ENCODE peak calls at places on chromosomes 5 and 9, in ten cellular contexts. One of them, this sample, is unnamed.
A peak's percentile ranks its signal among the peaks of the same experiment; 100 is the strongest.

GRCh38 chr5:66717455-66718373 is 121.5 kb downstream of the MAST4 start:
- DNase-seq in stimulated activated CD4-positive, alpha-beta T cell treated with anti-CD3 and anti-CD28 coated beads, Interleukin-1b, Interleukin-23, amount 100 ng/mL, for 4 hours: no peak
- DNase-seq in RWPE1: no peak
- DNase-seq in NCI-H1092 treated with DMSO at 0.1 percent for 48 hours: no peak
- DNase-seq in WTC11: no peak
- DNase-seq in left ventricle myocardium inferior: peak; percentile 24
- DNase-seq in CD4-positive, alpha-beta T cell: no peak
- DNase-seq in stimulated activated CD8-positive, alpha-beta memory T cell treated with anti-CD3 and anti-CD28 coated beads, Interleukin-4, amount 100 ng/mL, for 1 hour: no peak
- DNase-seq in DMS153: peak; percentile 23
- DNase-seq in NCI-H460: no peak
- DNase-seq in this sample: no peak

GRCh38 chr9:5553211-5553610 is 42.9 kb downstream of the PDCD1LG2 start:
- DNase-seq in stimulated activated CD4-positive, alpha-beta T cell treated with anti-CD3 and anti-CD28 coated beads, Interleukin-1b, Interleukin-23, amount 100 ng/mL, for 4 hours: no peak
- DNase-seq in RWPE1: no peak
- DNase-seq in NCI-H1092 treated with DMSO at 0.1 percent for 48 hours: no peak
- DNase-seq in WTC11: no peak
- DNase-seq in left ventricle myocardium inferior: no peak
- DNase-seq in CD4-positive, alpha-beta T cell: no peak
- DNase-seq in stimulated activated CD8-positive, alpha-beta memory T cell treated with anti-CD3 and anti-CD28 coated beads, Interleukin-4, amount 100 ng/mL, for 1 hour: no peak
- DNase-seq in DMS153: no peak
- DNase-seq in NCI-H460: no peak
- DNase-seq in this sample: peak; percentile 72

GRCh38 chr9:35690447-35691324 is 961 bp upstream of the TPM2 start:
- DNase-seq in stimulated activated CD4-positive, alpha-beta T cell treated with anti-CD3 and anti-CD28 coated beads, Interleukin-1b, Interleukin-23, amount 100 ng/mL, for 4 hours: no peak
- DNase-seq in RWPE1: peak; percentile 63
- DNase-seq in NCI-H1092 treated with DMSO at 0.1 percent for 48 hours: peak; percentile 28
- DNase-seq in WTC11: peak; percentile 64
- DNase-seq in left ventricle myocardium inferior: peak; percentile 87
- DNase-seq in CD4-positive, alpha-beta T cell: no peak
- DNase-seq in stimulated activated CD8-positive, alpha-beta memory T cell treated with anti-CD3 and anti-CD28 coated beads, Interleukin-4, amount 100 ng/mL, for 1 hour: peak; percentile 4
- DNase-seq in DMS153: no peak
- DNase-seq in NCI-H460: no peak
- DNase-seq in this sample: no peak

GRCh38 chr5:34487956-34488355 is 168.2 kb upstream of the RAI14 start:
- DNase-seq in stimulated activated CD4-positive, alpha-beta T cell treated with anti-CD3 and anti-CD28 coated beads, Interleukin-1b, Interleukin-23, amount 100 ng/mL, for 4 hours: no peak
- DNase-seq in RWPE1: no peak
- DNase-seq in NCI-H1092 treated with DMSO at 0.1 percent for 48 hours: no peak
- DNase-seq in WTC11: no peak
- DNase-seq in left ventricle myocardium inferior: no peak
- DNase-seq in CD4-positive, alpha-beta T cell: no peak
- DNase-seq in stimulated activated CD8-positive, alpha-beta memory T cell treated with anti-CD3 and anti-CD28 coated beads, Interleukin-4, amount 100 ng/mL, for 1 hour: no peak
- DNase-seq in DMS153: no peak
- DNase-seq in NCI-H460: no peak
- DNase-seq in this sample: no peak

GRCh38 chr9:137031904-137032639 is at the start of gene FUT7:
- DNase-seq in stimulated activated CD4-positive, alpha-beta T cell treated with anti-CD3 and anti-CD28 coated beads, Interleukin-1b, Interleukin-23, amount 100 ng/mL, for 4 hours: no peak
- DNase-seq in RWPE1: no peak
- DNase-seq in NCI-H1092 treated with DMSO at 0.1 percent for 48 hours: no peak
- DNase-seq in WTC11: no peak
- DNase-seq in left ventricle myocardium inferior: no peak
- DNase-seq in CD4-positive, alpha-beta T cell: no peak
- DNase-seq in stimulated activated CD8-positive, alpha-beta memory T cell treated with anti-CD3 and anti-CD28 coated beads, Interleukin-4, amount 100 ng/mL, for 1 hour: no peak
- DNase-seq in DMS153: no peak
- DNase-seq in NCI-H460: no peak
- DNase-seq in this sample: no peak

GRCh38 chr5:96198673-96199072 is 234.4 kb downstream of the PCSK1 start:
- DNase-seq in stimulated activated CD4-positive, alpha-beta T cell treated with anti-CD3 and anti-CD28 coated beads, Interleukin-1b, Interleukin-23, amount 100 ng/mL, for 4 hours: no peak
- DNase-seq in RWPE1: no peak
- DNase-seq in NCI-H1092 treated with DMSO at 0.1 percent for 48 hours: no peak
- DNase-seq in WTC11: no peak
- DNase-seq in left ventricle myocardium inferior: no peak
- DNase-seq in CD4-positive, alpha-beta T cell: no peak
- DNase-seq in stimulated activated CD8-positive, alpha-beta memory T cell treated with anti-CD3 and anti-CD28 coated beads, Interleukin-4, amount 100 ng/mL, for 1 hour: no peak
- DNase-seq in DMS153: no peak
- DNase-seq in NCI-H460: no peak
- DNase-seq in this sample: no peak

GRCh38 chr5:116830079-116830478 is 255.5 kb upstream of the SEMA6A start:
- DNase-seq in stimulated activated CD4-positive, alpha-beta T cell treated with anti-CD3 and anti-CD28 coated beads, Interleukin-1b, Interleukin-23, amount 100 ng/mL, for 4 hours: no peak
- DNase-seq in RWPE1: no peak
- DNase-seq in NCI-H1092 treated with DMSO at 0.1 percent for 48 hours: no peak
- DNase-seq in WTC11: no peak
- DNase-seq in left ventricle myocardium inferior: no peak
- DNase-seq in CD4-positive, alpha-beta T cell: no peak
- DNase-seq in stimulated activated CD8-positive, alpha-beta memory T cell treated with anti-CD3 and anti-CD28 coated beads, Interleukin-4, amount 100 ng/mL, for 1 hour: no peak
- DNase-seq in DMS153: no peak
- DNase-seq in NCI-H460: no peak
- DNase-seq in this sample: no peak

GRCh38 chr5:82911902-82912301 is 165.3 kb downstream of the TMEM167A start:
- DNase-seq in stimulated activated CD4-positive, alpha-beta T cell treated with anti-CD3 and anti-CD28 coated beads, Interleukin-1b, Interleukin-23, amount 100 ng/mL, for 4 hours: no peak
- DNase-seq in RWPE1: no peak
- DNase-seq in NCI-H1092 treated with DMSO at 0.1 percent for 48 hours: no peak
- DNase-seq in WTC11: no peak
- DNase-seq in left ventricle myocardium inferior: no peak
- DNase-seq in CD4-positive, alpha-beta T cell: no peak
- DNase-seq in stimulated activated CD8-positive, alpha-beta memory T cell treated with anti-CD3 and anti-CD28 coated beads, Interleukin-4, amount 100 ng/mL, for 1 hour: no peak
- DNase-seq in DMS153: no peak
- DNase-seq in NCI-H460: no peak
- DNase-seq in this sample: no peak

GRCh38 chr5:90184764-90185163 is 224.8 kb downstream of the CETN3 start:
- DNase-seq in stimulated activated CD4-positive, alpha-beta T cell treated with anti-CD3 and anti-CD28 coated beads, Interleukin-1b, Interleukin-23, amount 100 ng/mL, for 4 hours: no peak
- DNase-seq in RWPE1: no peak
- DNase-seq in NCI-H1092 treated with DMSO at 0.1 percent for 48 hours: no peak
- DNase-seq in WTC11: no peak
- DNase-seq in left ventricle myocardium inferior: no peak
- DNase-seq in CD4-positive, alpha-beta T cell: no peak
- DNase-seq in stimulated activated CD8-positive, alpha-beta memory T cell treated with anti-CD3 and anti-CD28 coated beads, Interleukin-4, amount 100 ng/mL, for 1 hour: no peak
- DNase-seq in DMS153: no peak
- DNase-seq in NCI-H460: peak; percentile 16
- DNase-seq in this sample: no peak

GRCh38 chr9:2459756-2460155 is 161.8 kb upstream of the VLDLR start:
- DNase-seq in stimulated activated CD4-positive, alpha-beta T cell treated with anti-CD3 and anti-CD28 coated beads, Interleukin-1b, Interleukin-23, amount 100 ng/mL, for 4 hours: no peak
- DNase-seq in RWPE1: no peak
- DNase-seq in NCI-H1092 treated with DMSO at 0.1 percent for 48 hours: no peak
- DNase-seq in WTC11: no peak
- DNase-seq in left ventricle myocardium inferior: no peak
- DNase-seq in CD4-positive, alpha-beta T cell: no peak
- DNase-seq in stimulated activated CD8-positive, alpha-beta memory T cell treated with anti-CD3 and anti-CD28 coated beads, Interleukin-4, amount 100 ng/mL, for 1 hour: no peak
- DNase-seq in DMS153: no peak
- DNase-seq in NCI-H460: no peak
- DNase-seq in this sample: no peak

GRCh38 chr9:76456202-76456926 is 2.6 kb upstream of the GCNT1 start:
- DNase-seq in stimulated activated CD4-positive, alpha-beta T cell treated with anti-CD3 and anti-CD28 coated beads, Interleukin-1b, Interleukin-23, amount 100 ng/mL, for 4 hours: no peak
- DNase-seq in RWPE1: peak; percentile 24
- DNase-seq in NCI-H1092 treated with DMSO at 0.1 percent for 48 hours: peak; percentile 89
- DNase-seq in WTC11: peak; percentile 42
- DNase-seq in left ventricle myocardium inferior: no peak
- DNase-seq in CD4-positive, alpha-beta T cell: peak; percentile 12
- DNase-seq in stimulated activated CD8-positive, alpha-beta memory T cell treated with anti-CD3 and anti-CD28 coated beads, Interleukin-4, amount 100 ng/mL, for 1 hour: no peak
- DNase-seq in DMS153: peak; percentile 93
- DNase-seq in NCI-H460: no peak
- DNase-seq in this sample: no peak

GRCh38 chr5:32092938-32093812 is 80.9 kb downstream of the GOLPH3 start:
- DNase-seq in stimulated activated CD4-positive, alpha-beta T cell treated with anti-CD3 and anti-CD28 coated beads, Interleukin-1b, Interleukin-23, amount 100 ng/mL, for 4 hours: peak; percentile 58
- DNase-seq in RWPE1: peak; percentile 75
- DNase-seq in NCI-H1092 treated with DMSO at 0.1 percent for 48 hours: peak; percentile 45
- DNase-seq in WTC11: peak; percentile 77
- DNase-seq in left ventricle myocardium inferior: no peak
- DNase-seq in CD4-positive, alpha-beta T cell: peak; percentile 51
- DNase-seq in stimulated activated CD8-positive, alpha-beta memory T cell treated with anti-CD3 and anti-CD28 coated beads, Interleukin-4, amount 100 ng/mL, for 1 hour: peak; percentile 17
- DNase-seq in DMS153: peak; percentile 62
- DNase-seq in NCI-H460: peak; percentile 77
- DNase-seq in this sample: no peak

GRCh38 chr5:73233461-73234151 is 60.6 kb downstream of the TMEM174 start:
- DNase-seq in stimulated activated CD4-positive, alpha-beta T cell treated with anti-CD3 and anti-CD28 coated beads, Interleukin-1b, Interleukin-23, amount 100 ng/mL, for 4 hours: no peak
- DNase-seq in RWPE1: no peak
- DNase-seq in NCI-H1092 treated with DMSO at 0.1 percent for 48 hours: no peak
- DNase-seq in WTC11: peak; percentile 42
- DNase-seq in left ventricle myocardium inferior: peak; percentile 14
- DNase-seq in CD4-positive, alpha-beta T cell: no peak
- DNase-seq in stimulated activated CD8-positive, alpha-beta memory T cell treated with anti-CD3 and anti-CD28 coated beads, Interleukin-4, amount 100 ng/mL, for 1 hour: no peak
- DNase-seq in DMS153: no peak
- DNase-seq in NCI-H460: no peak
- DNase-seq in this sample: no peak

GRCh38 chr9:132782106-132782505 is 96.0 kb downstream of the AK8 start:
- DNase-seq in stimulated activated CD4-positive, alpha-beta T cell treated with anti-CD3 and anti-CD28 coated beads, Interleukin-1b, Interleukin-23, amount 100 ng/mL, for 4 hours: no peak
- DNase-seq in RWPE1: no peak
- DNase-seq in NCI-H1092 treated with DMSO at 0.1 percent for 48 hours: no peak
- DNase-seq in WTC11: no peak
- DNase-seq in left ventricle myocardium inferior: no peak
- DNase-seq in CD4-positive, alpha-beta T cell: no peak
- DNase-seq in stimulated activated CD8-positive, alpha-beta memory T cell treated with anti-CD3 and anti-CD28 coated beads, Interleukin-4, amount 100 ng/mL, for 1 hour: no peak
- DNase-seq in DMS153: no peak
- DNase-seq in NCI-H460: no peak
- DNase-seq in this sample: no peak

GRCh38 chr9:5835808-5836207 is 2.9 kb upstream of the ERMP1 start:
- DNase-seq in stimulated activated CD4-positive, alpha-beta T cell treated with anti-CD3 and anti-CD28 coated beads, Interleukin-1b, Interleukin-23, amount 100 ng/mL, for 4 hours: no peak
- DNase-seq in RWPE1: no peak
- DNase-seq in NCI-H1092 treated with DMSO at 0.1 percent for 48 hours: no peak
- DNase-seq in WTC11: no peak
- DNase-seq in left ventricle myocardium inferior: no peak
- DNase-seq in CD4-positive, alpha-beta T cell: no peak
- DNase-seq in stimulated activated CD8-positive, alpha-beta memory T cell treated with anti-CD3 and anti-CD28 coated beads, Interleukin-4, amount 100 ng/mL, for 1 hour: no peak
- DNase-seq in DMS153: no peak
- DNase-seq in NCI-H460: no peak
- DNase-seq in this sample: no peak

GRCh38 chr5:175717837-175718236 is 60.0 kb downstream of the HRH2 start:
- DNase-seq in stimulated activated CD4-positive, alpha-beta T cell treated with anti-CD3 and anti-CD28 coated beads, Interleukin-1b, Interleukin-23, amount 100 ng/mL, for 4 hours: no peak
- DNase-seq in RWPE1: no peak
- DNase-seq in NCI-H1092 treated with DMSO at 0.1 percent for 48 hours: no peak
- DNase-seq in WTC11: no peak
- DNase-seq in left ventricle myocardium inferior: no peak
- DNase-seq in CD4-positive, alpha-beta T cell: no peak
- DNase-seq in stimulated activated CD8-positive, alpha-beta memory T cell treated with anti-CD3 and anti-CD28 coated beads, Interleukin-4, amount 100 ng/mL, for 1 hour: no peak
- DNase-seq in DMS153: no peak
- DNase-seq in NCI-H460: no peak
- DNase-seq in this sample: no peak

This sample was measured in AG04449.